ENCODE peak calls at places on chromosome 4, in eight cellular contexts. U is CD8-positive, alpha-beta T cell; A is effector memory CD4-positive, alpha-beta T cell; L is testis; G is psoas muscle; Y is AG04449; Z is heart right ventricle; J is CD8-positive, alpha-beta memory T cell. B is an unnamed sample.
A peak's percentile ranks its signal among the peaks of the same experiment; 100 is the strongest.

GRCh38 chr4:55547461-55547770 is 707 bp upstream of the CLOCK start:
- DNase-seq in J (no peak), Y (no peak), L (peak; percentile 67), Z (peak; percentile 43), U (no peak), A (no peak), G (peak; percentile 64), B (peak; percentile 66)

GRCh38 chr4:62457356-62457755 is 1257.2 kb downstream of the ADGRL3 start:
- DNase-seq in G (no peak), L (no peak), Y (no peak), A (no peak), Z (no peak), J (no peak), U (no peak), B (no peak)

GRCh38 chr4:8911311-8912088 is 39.9 kb upstream of the HMX1 start:
- DNase-seq in Z (no peak), Y (no peak), A (no peak), U (peak; percentile 7), L (peak; percentile 10), J (no peak), G (peak; percentile 23), B (peak; percentile 7)

GRCh38 chr4:153595894-153596601 is 88.0 kb upstream of the TLR2 start:
- DNase-seq in A (no peak), G (no peak), Y (no peak), J (no peak), U (no peak), L (no peak), Z (no peak), B (no peak)

GRCh38 chr4:38563703-38564490 is 100.1 kb upstream of the KLF3 start:
- DNase-seq in L (no peak), A (no peak), U (no peak), Y (no peak), J (no peak), Z (no peak), G (no peak), B (peak; percentile 89)

GRCh38 chr4:48380583-48381167 is 39.3 kb downstream of the SLAIN2 start:
- DNase-seq in J (no peak), L (no peak), A (no peak), G (no peak), Z (no peak), Y (no peak), U (no peak), B (no peak)

GRCh38 chr4:48979897-48980579 is 6.0 kb upstream of the CWH43 start:
- DNase-seq in L (no peak), J (no peak), Y (no peak), A (no peak), G (no peak), Z (no peak), U (no peak), B (no peak)

GRCh38 chr4:18756661-18757060 is 735.1 kb upstream of the LCORL start:
- DNase-seq in Y (no peak), J (no peak), G (no peak), L (no peak), Z (no peak), A (no peak), U (no peak), B (no peak)

GRCh38 chr4:159487284-159487747 is 384.4 kb downstream of the RAPGEF2 start:
- DNase-seq in G (no peak), Z (no peak), A (no peak), J (peak; percentile 6), U (no peak), L (peak; percentile 68), Y (peak; percentile 37), B (peak; percentile 69)

GRCh38 chr4:61243962-61244361 is 43.8 kb downstream of the ADGRL3 start:
- DNase-seq in U (no peak), J (no peak), A (no peak), Y (no peak), L (no peak), G (no peak), Z (no peak), B (no peak)

GRCh38 chr4:6762244-6762615 is 20.3 kb upstream of the KIAA0232 start:
- DNase-seq in U (no peak), A (no peak), G (no peak), Y (no peak), J (no peak), L (no peak), Z (no peak), B (no peak)

GRCh38 chr4:146407669-146408084 is 114.1 kb downstream of the SLC10A7 start:
- DNase-seq in A (no peak), Y (no peak), L (no peak), U (no peak), Z (no peak), G (no peak), J (no peak), B (no peak)

GRCh38 chr4:117331817-117332216 is 246.4 kb upstream of the TRAM1L1 start:
- DNase-seq in A (no peak), Z (no peak), J (no peak), U (no peak), G (no peak), L (no peak), Y (no peak), B (no peak)

GRCh38 chr4:16199132-16199531 is 27.1 kb downstream of the TAPT1 start:
- DNase-seq in U (no peak), Y (no peak), G (no peak), Z (no peak), A (no peak), J (no peak), L (no peak), B (no peak)

GRCh38 chr4:16198271-16198670 is 28.0 kb downstream of the TAPT1 start:
- DNase-seq in Z (no peak), U (no peak), Y (no peak), A (no peak), J (no peak), L (no peak), G (no peak), B (no peak)

GRCh38 chr4:16197842-16198241 is 28.4 kb downstream of the TAPT1 start:
- DNase-seq in G (no peak), A (no peak), U (no peak), Y (no peak), L (no peak), Z (no peak), J (no peak), B (no peak)

GRCh38 chr4:16195209-16195608 is 31.1 kb downstream of the TAPT1 start:
- DNase-seq in Y (no peak), U (no peak), Z (no peak), J (no peak), L (no peak), G (no peak), A (no peak), B (peak; percentile 43)

DNA sequence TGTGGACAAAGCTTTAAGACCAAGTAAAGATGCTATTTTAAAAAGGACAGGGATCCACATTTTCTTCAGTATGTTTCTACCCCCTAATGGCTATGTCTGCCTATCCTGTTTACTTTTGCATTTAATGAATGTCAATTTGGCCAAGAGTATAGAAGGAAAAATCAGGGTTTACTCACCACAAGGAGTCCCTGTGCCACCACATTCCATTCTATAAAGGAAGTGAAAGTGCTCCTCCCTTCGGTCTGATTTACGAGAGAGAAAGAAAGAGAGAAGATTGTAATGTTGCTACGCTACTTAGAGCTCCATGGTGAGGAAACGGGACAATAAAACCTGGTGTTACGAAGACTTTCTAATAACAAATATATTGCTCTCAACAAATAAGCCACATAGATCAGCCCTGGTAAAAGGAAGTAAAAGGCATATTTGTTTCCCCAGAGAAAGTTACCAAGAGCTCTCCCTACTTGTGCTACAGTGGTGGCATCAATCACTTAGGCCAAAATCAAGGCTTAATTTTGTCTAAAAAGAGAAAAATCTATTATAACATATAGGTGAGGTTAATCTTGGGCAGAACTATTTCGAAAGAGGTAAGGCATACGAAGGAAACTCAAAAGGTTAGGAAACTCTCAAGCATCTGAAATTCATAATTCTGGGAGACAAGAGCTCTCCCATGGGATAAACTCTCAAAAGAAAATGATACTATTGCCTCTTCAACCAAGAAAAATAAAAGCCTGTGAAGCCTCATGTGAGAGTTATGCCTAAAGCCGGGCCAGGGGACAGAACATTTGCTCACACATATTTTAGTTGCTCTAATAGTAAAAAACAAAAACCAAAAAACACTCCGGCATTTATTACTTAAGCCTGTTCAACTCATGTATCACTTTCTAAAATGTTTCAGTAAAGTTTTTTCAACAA is 29.5 kb downstream of the TAPT1 start:
- DNase-seq in Y (no peak), A (no peak), J (no peak), L (no peak), U (no peak), Z (no peak), G (no peak), B (no peak)
- H3K4me3 ChIP-seq in Y (no peak overlapping the region), A (no peak overlapping the region), J (no peak overlapping the region), L (no peak overlapping the region), U (no peak overlapping the region), Z (no peak overlapping the region), G (peak overlapping the region; percentile 10), B (no peak overlapping the region)

DNA sequence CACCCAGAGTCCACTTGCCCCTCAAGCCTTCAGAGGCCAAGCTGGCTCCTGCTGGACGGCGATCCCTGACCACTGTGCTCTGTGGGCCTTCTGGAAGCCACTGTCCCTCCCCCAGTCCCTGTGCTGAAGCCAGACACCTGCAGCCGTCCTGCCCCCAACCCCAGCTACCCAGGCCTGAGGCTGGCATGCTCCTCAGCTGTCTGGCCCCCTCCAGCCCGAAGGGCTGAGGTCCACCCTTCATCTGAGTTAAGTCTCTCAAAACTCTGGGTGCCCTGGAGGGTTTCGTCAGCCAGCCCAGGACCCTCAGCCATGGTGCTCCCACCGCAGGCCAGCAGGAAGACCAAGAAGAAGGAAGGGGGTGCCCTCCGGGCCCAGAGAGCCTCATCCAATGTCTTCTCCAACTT is 4.0 kb downstream of the MYL5 start:
- DNase-seq in U (no peak), Z (no peak), G (no peak), Y (no peak), L (no peak), J (no peak), A (no peak), B (no peak)
- H3K4me3 ChIP-seq in U (no peak overlapping the region), Z (no peak overlapping the region), G (no peak overlapping the region), Y (no peak overlapping the region), L (no peak overlapping the region), J (no peak overlapping the region), A (no peak overlapping the region), B (no peak overlapping the region)

GRCh38 chr4:1723131-1723801 is 1.9 kb downstream of the TACC3 start:
- DNase-seq in L (no peak), A (no peak), Y (no peak), J (peak; percentile 77), G (peak; percentile 44), Z (no peak), U (peak; percentile 49), B (no peak)
- H3K4me3 ChIP-seq in L (no peak overlapping the region), A (peak overlapping the region; percentile 56), Y (peak overlapping the region; percentile 64), J (peak overlapping the region; percentile 67), G (no peak overlapping the region), Z (no peak overlapping the region), U (peak overlapping the region; percentile 50), B (no peak overlapping the region)

DNA sequence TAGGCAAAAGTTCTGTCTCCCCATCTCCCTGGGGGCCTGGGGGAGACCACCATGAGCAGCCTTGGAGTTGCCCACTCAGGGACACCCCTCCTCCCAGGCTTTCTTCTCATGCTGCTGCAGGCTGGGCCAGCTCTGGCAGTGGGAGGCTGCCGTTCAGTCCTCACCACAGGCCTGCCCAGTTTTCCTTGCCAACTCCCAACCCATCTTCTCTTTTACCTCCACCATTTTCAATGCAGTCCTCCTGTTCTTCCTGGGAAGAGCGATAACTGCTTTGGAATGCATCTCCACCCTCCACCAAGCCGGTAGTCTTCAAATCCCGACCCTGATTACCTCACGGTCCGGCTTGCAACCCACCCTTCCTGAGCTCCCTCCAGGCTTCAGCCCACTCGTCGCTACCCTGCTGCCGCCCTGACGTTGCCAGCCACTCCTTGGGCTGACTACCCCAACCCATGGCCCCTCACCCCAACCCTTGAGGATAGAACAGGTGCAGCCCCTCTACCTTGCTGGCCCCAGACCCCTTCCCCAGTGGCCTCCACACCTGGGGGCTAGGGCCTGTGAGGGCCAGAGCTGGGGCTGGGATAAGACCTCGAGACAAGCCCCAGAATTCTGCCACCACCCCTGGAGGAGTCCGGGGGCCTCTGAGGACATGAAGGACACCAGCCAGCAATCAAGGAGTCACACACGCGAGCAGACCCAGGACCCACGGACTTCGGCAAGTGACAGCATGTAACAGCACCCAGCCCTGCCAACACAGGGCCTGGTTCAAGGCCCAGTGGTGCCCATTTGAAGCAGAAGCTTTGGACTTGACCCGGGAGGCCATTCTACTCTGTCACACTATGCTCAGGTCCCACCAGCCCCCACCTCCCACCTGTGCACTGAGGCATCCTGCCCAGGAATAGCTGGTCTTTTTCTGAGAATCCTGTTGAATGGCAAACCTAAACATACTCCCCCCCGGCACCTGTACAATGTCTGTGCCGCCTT is 9.2 kb downstream of the WDR1 start:
- DNase-seq in L (no peak), J (no peak), Z (no peak), Y (no peak), U (no peak), A (no peak), G (no peak), B (no peak)
- H3K4me3 ChIP-seq in L (no peak overlapping the region), J (peak overlapping the region; percentile 38), Z (no peak overlapping the region), Y (no peak overlapping the region), U (no peak overlapping the region), A (no peak overlapping the region), G (peak overlapping the region; percentile 5), B (no peak overlapping the region)